ENCODE peak calls at places on chromosome X, in four cellular contexts. One of them, this sample, is unnamed.

GRCh38 chrX:129823115-129823514 is 20.6 kb downstream of the ZDHHC9 start:
- DNase-seq in SK-N-SH: peak; percentile 52
- DNase-seq in K562: peak; percentile 63
- DNase-seq in HepG2: no peak
- DNase-seq in this sample: no peak

GRCh38 chrX:107686792-107687191 is 58.5 kb downstream of the PRPS1 start:
- DNase-seq in SK-N-SH: no peak
- DNase-seq in K562: no peak
- DNase-seq in HepG2: no peak
- DNase-seq in this sample: no peak

GRCh38 chrX:47662144-47662657 is 3.2 kb upstream of the UXT start:
- DNase-seq in SK-N-SH: no peak
- DNase-seq in K562: peak; percentile 91
- DNase-seq in HepG2: no peak
- DNase-seq in this sample: no peak

GRCh38 chrX:110251961-110252360 is 65.9 kb downstream of the AMMECR1 start:
- DNase-seq in SK-N-SH: no peak
- DNase-seq in K562: no peak
- DNase-seq in HepG2: no peak
- DNase-seq in this sample: no peak

GRCh38 chrX:105876658-105877057 is 54.3 kb downstream of the NRK start:
- DNase-seq in SK-N-SH: no peak
- DNase-seq in K562: peak; percentile 0
- DNase-seq in HepG2: peak; percentile 3
- DNase-seq in this sample: peak; percentile 29

GRCh38 chrX:140151316-140151715 is 186.0 kb upstream of the CXorf66 start:
- DNase-seq in SK-N-SH: no peak
- DNase-seq in K562: no peak
- DNase-seq in HepG2: no peak
- DNase-seq in this sample: no peak

GRCh38 chrX:113892891-113893290 is 691.0 kb upstream of the HTR2C start:
- DNase-seq in SK-N-SH: no peak
- DNase-seq in K562: no peak
- DNase-seq in HepG2: no peak
- DNase-seq in this sample: no peak

GRCh38 chrX:152819732-152820131 is 10.8 kb downstream of the CETN2 start:
- DNase-seq in SK-N-SH: no peak
- DNase-seq in K562: no peak
- DNase-seq in HepG2: no peak
- DNase-seq in this sample: no peak

GRCh38 chrX:78329486-78329885 is 2.1 kb upstream of the CYSLTR1 start:
- DNase-seq in SK-N-SH: no peak
- DNase-seq in K562: no peak
- DNase-seq in HepG2: no peak
- DNase-seq in this sample: no peak

GRCh38 chrX:54745676-54746075 is 52.4 kb downstream of the ITIH6 start:
- DNase-seq in SK-N-SH: no peak
- DNase-seq in K562: no peak
- DNase-seq in HepG2: no peak
- DNase-seq in this sample: no peak

GRCh38 chrX:11382935-11383334 is 89.7 kb downstream of the AMELX start:
- DNase-seq in SK-N-SH: no peak
- DNase-seq in K562: no peak
- DNase-seq in HepG2: no peak
- DNase-seq in this sample: no peak

GRCh38 chrX:130111220-130111934 is 1.1 kb upstream of the ELF4 start:
- DNase-seq in SK-N-SH: no peak
- DNase-seq in K562: peak; percentile 49
- DNase-seq in HepG2: no peak
- DNase-seq in this sample: no peak

DNA sequence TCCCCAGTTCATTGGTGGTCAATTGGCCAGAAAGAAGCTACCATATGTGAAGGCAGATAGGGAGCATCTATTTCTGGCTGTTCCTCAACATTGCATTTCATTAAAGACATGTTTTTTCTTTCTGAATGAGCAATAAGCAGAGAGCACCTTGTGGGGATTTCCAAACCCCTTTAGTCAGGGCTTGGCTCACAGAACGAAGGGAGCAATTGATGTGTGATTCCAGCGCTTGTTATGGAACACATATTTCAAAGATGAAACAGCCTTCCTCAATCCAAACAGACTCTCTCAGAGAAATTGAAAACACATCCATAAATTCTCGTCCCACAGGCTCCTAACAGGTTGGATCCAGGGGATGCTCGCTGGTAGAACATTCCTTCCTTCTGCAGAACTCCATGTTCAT is 84.1 kb downstream of the CLCN4 start:
- DNase-seq in SK-N-SH: no peak
- DNase-seq in K562: no peak
- DNase-seq in HepG2: no peak
- DNase-seq in this sample: no peak
- TF ChIP-seq ELF1 in SK-N-SH: no peak
- TF ChIP-seq ELF1 in K562: no peak
- TF ChIP-seq ELF1 in HepG2: no peak
- TF ChIP-seq ELF1 in this sample: no peak

DNA sequence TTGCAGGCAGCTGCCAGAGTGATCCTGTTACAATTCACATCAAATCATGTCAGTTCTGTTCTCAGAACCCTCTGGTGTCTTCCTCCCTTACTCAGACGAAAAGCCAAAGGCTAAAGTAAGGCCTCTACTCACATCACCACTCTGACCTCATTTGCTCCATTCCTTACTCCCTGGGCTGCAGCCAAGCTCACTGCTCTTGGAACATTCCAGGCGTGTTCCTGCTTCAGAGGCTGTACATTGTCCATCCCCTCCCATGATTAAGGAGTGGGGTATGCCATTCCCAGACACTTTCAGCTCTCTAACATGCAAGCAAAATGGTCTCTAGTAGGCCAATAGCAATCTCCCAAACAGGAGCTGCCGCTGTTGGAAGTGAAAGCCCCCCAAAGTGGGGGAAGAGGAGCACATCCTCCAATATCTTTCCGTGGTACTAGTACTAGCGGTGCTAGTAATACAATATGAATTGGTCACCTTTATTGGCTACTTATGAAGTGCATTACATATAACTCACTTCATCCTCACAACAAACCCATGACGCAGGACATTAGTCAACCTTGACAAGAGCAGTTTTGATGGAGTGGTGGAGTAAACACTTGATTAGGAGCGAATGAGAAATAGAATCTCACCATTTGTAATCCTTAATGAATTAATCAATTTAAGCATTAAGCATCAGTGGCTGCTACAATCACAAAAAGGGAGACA is 15.0 kb downstream of the GAB3 start:
- DNase-seq in SK-N-SH: no peak
- DNase-seq in K562: no peak
- DNase-seq in HepG2: no peak
- DNase-seq in this sample: no peak
- H3K4me1 ChIP-seq in SK-N-SH: peaks cover under 1% of the 10 kb centered on the region
- H3K4me1 ChIP-seq in K562: peaks cover 50% of the 10 kb centered on the region
- H3K4me1 ChIP-seq in HepG2: peaks cover 6% of the 10 kb centered on the region
- H3K4me1 ChIP-seq in this sample: no peaks in the 10 kb centered on the region

GRCh38 chrX:100999451-100999850 is 29.9 kb downstream of the ARL13A start:
- DNase-seq in SK-N-SH: no peak
- DNase-seq in K562: no peak
- DNase-seq in HepG2: no peak
- DNase-seq in this sample: no peak
- TF ChIP-seq ELF1 in SK-N-SH: no peak
- TF ChIP-seq ELF1 in K562: no peak
- TF ChIP-seq ELF1 in HepG2: no peak
- TF ChIP-seq ELF1 in this sample: no peak

DNA sequence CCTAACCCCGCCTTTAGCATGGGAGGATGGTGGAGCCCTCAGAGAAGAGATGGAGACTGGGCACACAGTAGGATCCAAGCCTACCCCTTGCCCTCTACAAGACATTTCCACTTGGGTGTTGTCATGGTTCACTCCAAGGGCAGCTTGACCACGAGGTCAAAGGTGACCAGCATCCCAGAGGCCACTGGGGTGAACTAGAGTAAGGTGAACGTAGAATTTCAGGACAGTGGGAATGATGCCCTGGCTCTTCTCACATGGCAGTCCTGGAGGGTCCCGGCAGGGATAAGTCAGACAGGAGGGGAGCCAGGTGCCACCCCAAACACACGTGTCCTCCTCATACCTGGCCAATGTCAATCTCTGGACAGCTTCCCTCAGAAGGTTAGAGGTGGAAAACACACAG is 274.2 kb upstream of the AGTR2 start:
- DNase-seq in SK-N-SH: no peak
- DNase-seq in K562: no peak
- DNase-seq in HepG2: no peak
- DNase-seq in this sample: no peak
- H3K4me1 ChIP-seq in SK-N-SH: peaks cover 6% of the 10 kb centered on the region
- H3K4me1 ChIP-seq in K562: peaks cover 9% of the 10 kb centered on the region
- H3K4me1 ChIP-seq in HepG2: peaks cover 42% of the 10 kb centered on the region
- H3K4me1 ChIP-seq in this sample: peaks cover 23% of the 10 kb centered on the region

DNA sequence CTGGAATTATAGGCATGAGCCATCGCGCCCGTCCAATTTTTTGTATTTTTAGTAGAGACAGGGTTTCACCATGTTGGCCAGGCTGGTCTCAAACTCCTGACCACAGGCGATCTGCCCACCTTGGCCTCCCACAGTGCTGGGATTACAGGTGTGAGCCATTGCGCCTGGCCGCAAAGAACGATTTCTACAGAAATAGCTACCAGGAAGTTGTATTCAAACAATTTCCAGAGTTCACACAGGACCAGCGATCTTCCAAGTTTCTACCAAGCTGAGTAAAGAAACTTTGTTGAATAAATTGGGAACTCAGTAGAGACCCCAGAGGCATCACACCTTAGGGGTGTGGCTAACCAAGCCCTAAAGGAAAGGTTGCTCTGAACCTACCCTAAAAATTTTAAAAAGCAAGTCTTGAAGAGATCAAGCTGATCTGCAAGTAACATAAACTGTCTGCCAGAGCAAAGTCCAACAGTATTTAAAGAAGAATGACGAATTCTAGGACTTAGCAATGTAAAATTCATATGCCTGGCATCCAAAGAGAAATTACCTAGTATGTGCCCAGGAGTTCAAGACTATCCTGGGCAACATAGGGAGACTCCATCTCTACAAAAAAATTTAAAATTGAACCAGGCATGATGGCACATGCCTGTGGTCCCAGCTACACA is 48.4 kb upstream of the USP9X start:
- DNase-seq in SK-N-SH: no peak
- DNase-seq in K562: no peak
- DNase-seq in HepG2: no peak
- DNase-seq in this sample: no peak
- TF ChIP-seq ELF1 in SK-N-SH: no peak
- TF ChIP-seq ELF1 in K562: no peak
- TF ChIP-seq ELF1 in HepG2: no peak
- TF ChIP-seq ELF1 in this sample: no peak

DNA sequence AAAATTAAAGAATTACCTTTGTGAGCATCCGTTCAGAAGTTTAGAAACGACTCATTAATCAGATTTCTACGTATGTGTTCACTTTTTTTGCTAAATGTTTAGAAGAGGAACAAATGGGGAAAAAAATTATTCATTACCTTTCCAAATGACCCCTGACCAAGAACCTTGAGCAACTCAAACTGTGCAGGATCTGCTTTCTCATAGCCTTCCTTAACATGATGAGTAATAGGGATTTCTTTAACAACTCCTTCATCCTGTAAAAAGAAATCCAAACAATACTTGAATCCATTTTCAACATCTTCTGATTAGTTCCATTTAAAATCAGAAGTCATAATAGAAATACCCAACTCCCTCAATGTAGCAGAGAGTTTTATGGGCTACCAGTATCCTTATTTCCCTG is 32.1 kb downstream of the RPS6KA6 start:
- DNase-seq in SK-N-SH: no peak
- DNase-seq in K562: no peak
- DNase-seq in HepG2: no peak
- DNase-seq in this sample: no peak
- H3K4me1 ChIP-seq in SK-N-SH: no peaks in the 10 kb centered on the region
- H3K4me1 ChIP-seq in K562: no peaks in the 10 kb centered on the region
- H3K4me1 ChIP-seq in HepG2: no peaks in the 10 kb centered on the region
- H3K4me1 ChIP-seq in this sample: no peaks in the 10 kb centered on the region

GRCh38 chrX:275476-275966 is 5.7 kb upstream of the PLCXD1 start:
- DNase-seq in SK-N-SH: no peak
- DNase-seq in K562: no peak
- DNase-seq in HepG2: no peak
- DNase-seq in this sample: no peak

GRCh38 chrX:274904-275475 is 6.2 kb upstream of the PLCXD1 start:
- DNase-seq in SK-N-SH: no peak
- DNase-seq in K562: no peak
- DNase-seq in HepG2: peak; percentile 67
- DNase-seq in this sample: no peak

GRCh38 chrX:270848-271367 is 10.3 kb upstream of the PLCXD1 start:
- DNase-seq in SK-N-SH: no peak
- DNase-seq in K562: no peak
- DNase-seq in HepG2: no peak
- DNase-seq in this sample: no peak

GRCh38 chrX:276588-277171 is 4.5 kb upstream of the PLCXD1 start:
- DNase-seq in SK-N-SH: peak; percentile 62
- DNase-seq in K562: peak; percentile 35
- DNase-seq in HepG2: no peak
- DNase-seq in this sample: no peak

DNA sequence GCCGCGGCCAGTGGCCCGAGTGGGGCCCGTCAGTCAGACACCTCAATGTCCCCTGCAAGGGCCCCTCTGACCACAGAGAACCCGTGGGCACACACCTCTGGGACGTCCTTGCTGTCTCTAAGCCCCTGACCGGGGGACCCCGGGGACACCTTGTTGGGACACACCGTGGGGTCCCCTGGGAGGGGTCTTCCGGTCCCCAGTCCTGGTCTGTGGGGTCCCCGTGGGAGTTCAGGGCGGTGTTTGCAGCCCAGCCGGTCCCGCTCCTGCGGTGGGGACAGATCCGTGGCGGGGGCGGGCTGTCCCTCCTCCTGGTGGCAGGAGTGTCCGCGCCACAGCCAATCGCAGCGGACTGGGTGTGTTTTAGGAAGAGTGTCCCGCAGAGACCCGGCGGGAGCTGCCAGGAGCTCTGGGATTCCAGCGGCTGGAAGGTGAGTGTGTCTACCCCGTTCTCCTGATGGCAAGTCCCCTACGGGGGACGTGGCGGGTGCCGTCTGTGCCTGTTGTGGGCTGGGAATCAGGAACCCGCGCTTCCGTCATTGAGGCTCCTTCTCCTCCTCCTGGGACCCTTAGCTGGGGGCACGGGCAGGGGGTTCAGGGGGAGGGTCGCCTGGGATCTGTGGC is 5.1 kb upstream of the PLCXD1 start:
- DNase-seq in SK-N-SH: peak; percentile 86
- DNase-seq in K562: peak; percentile 58
- DNase-seq in HepG2: peak; percentile 73
- DNase-seq in this sample: peak; percentile 37
- TF ChIP-seq ELF1 in SK-N-SH: no peak
- TF ChIP-seq ELF1 in K562: no peak
- TF ChIP-seq ELF1 in HepG2: no peak
- TF ChIP-seq ELF1 in this sample: no peak

DNA sequence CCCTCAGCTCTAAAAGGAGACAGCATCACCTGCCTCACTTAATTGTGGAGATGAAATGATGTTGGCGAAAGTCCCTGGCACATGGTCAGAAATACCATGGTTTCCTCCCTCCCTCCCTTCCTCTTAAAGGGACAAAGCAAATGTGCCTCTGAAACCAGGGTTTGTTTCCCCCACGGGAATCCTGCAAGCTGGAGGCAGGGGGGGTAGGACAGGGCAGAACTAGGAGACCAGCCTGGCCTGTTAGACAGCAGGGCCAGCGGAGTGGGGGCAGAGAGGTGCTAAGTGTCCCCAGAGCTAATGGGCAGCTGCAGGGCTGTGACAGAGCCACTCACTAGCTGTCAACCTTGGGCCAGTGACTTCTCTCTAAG is 5.7 kb downstream of the RTL5 start:
- DNase-seq in SK-N-SH: peak; percentile 46
- DNase-seq in K562: no peak
- DNase-seq in HepG2: no peak
- DNase-seq in this sample: no peak
- H3K4me1 ChIP-seq in SK-N-SH: peaks cover 84% of the 10 kb centered on the region
- H3K4me1 ChIP-seq in K562: no peaks in the 10 kb centered on the region
- H3K4me1 ChIP-seq in HepG2: no peaks in the 10 kb centered on the region
- H3K4me1 ChIP-seq in this sample: peaks cover 6% of the 10 kb centered on the region

This sample was measured in HCT116.